ENCODE peak calls at places on chromosomes 7 and 10, in five cellular contexts. P is pancreas, X is GM10248, K is fibroblast of mammary gland, J is HFFc6. U is an unnamed sample.

GRCh38 chr7:22094413-22095304 is 149.0 kb upstream of the CDCA7L start:
- DNase-seq in P (no peak), X (no peak), K (peak), J (peak), U (no peak)

GRCh38 chr7:102891693-102892261 is 21.0 kb upstream of the LRRC17 start:
- DNase-seq in P (no peak), X (no peak), K (peak), J (peak), U (no peak)

GRCh38 chr7:33841031-33841430 is 64.3 kb upstream of the BMPER start:
- DNase-seq in P (no peak), X (no peak), K (no peak), J (no peak), U (no peak)

GRCh38 chr10:8183241-8183704 is 128.8 kb downstream of the GATA3 start:
- DNase-seq in P (no peak), X (no peak), K (no peak), J (no peak), U (no peak)

GRCh38 chr10:62627985-62628384 is 176.5 kb upstream of the ADO start:
- DNase-seq in P (no peak), X (no peak), K (no peak), J (no peak), U (no peak)

GRCh38 chr10:42482411-42482810 is 156.0 kb downstream of the ZNF33B start:
- DNase-seq in P (no peak), X (no peak), K (peak), J (peak), U (no peak)

GRCh38 chr10:119896061-119896655 is 3.6 kb downstream of the SEC23IP start:
- DNase-seq in P (peak), X (no peak), K (peak), J (peak), U (no peak)

GRCh38 chr7:141533149-141533949 is 17.9 kb upstream of the AGK start:
- DNase-seq in P (peak), X (peak), K (peak), J (peak), U (peak)

GRCh38 chr10:114704720-114705119 is 46.6 kb upstream of the ABLIM1 start:
- DNase-seq in P (no peak), X (no peak), K (no peak), J (no peak), U (no peak)

GRCh38 chr10:31526681-31527080 is 207.7 kb downstream of the ZEB1 start:
- DNase-seq in P (no peak), X (no peak), K (peak), J (no peak), U (no peak)

GRCh38 chr10:85741626-85742300 is 624.8 kb downstream of the GRID1 start:
- DNase-seq in P (no peak), X (peak), K (no peak), J (no peak), U (no peak)

GRCh38 chr7:8365499-8366110 is 67.8 kb upstream of the NXPH1 start:
- DNase-seq in P (no peak), X (no peak), K (no peak), J (peak), U (no peak)

GRCh38 chr10:79070611-79071534 is 2.1 kb downstream of the ZMIZ1 start:
- DNase-seq in P (peak), X (no peak), K (peak), J (peak), U (peak)

GRCh38 chr10:44774676-44775401 is 136.3 kb upstream of the TMEM72 start:
- DNase-seq in P (peak), X (no peak), K (no peak), J (peak), U (no peak)

GRCh38 chr7:1845536-1846311 is 175.6 kb downstream of the ELFN1 start:
- DNase-seq in P (no peak), X (no peak), K (no peak), J (no peak), U (no peak)

GRCh38 chr10:90560331-90560730 is 297.5 kb downstream of the HTR7 start:
- DNase-seq in P (no peak), X (no peak), K (no peak), J (no peak), U (no peak)

GRCh38 chr10:58400609-58401008 is 15.4 kb downstream of the TFAM start:
- DNase-seq in P (no peak), X (no peak), K (peak), J (peak), U (no peak)

GRCh38 chr10:123515661-123516060 is 150.5 kb upstream of the GPR26 start:
- DNase-seq in P (no peak), X (no peak), K (no peak), J (no peak), U (no peak)

GRCh38 chr10:93991596-93992284 is 2.0 kb upstream of the PLCE1 start:
- DNase-seq in P (peak), X (no peak), K (peak), J (peak), U (peak)

GRCh38 chr7:91239171-91239604 is 25.0 kb upstream of the FZD1 start:
- DNase-seq in P (no peak), X (no peak), K (peak), J (peak), U (no peak)

GRCh38 chr7:132575336-132575986 is 809 bp downstream of the PLXNA4 start:
- DNase-seq in P (no peak), X (peak), K (peak), J (peak), U (peak)

GRCh38 chr7:100553032-100553431 is 14.0 kb downstream of the AGFG2 start:
- DNase-seq in P (no peak), X (no peak), K (no peak), J (no peak), U (no peak)

GRCh38 chr7:19448091-19448490 is 260.7 kb downstream of the POLR1F start:
- DNase-seq in P (no peak), X (no peak), K (no peak), J (no peak), U (no peak)

GRCh38 chr10:3807221-3807927 is 22.4 kb upstream of the KLF6 start:
- DNase-seq in P (no peak), X (no peak), K (no peak), J (no peak), U (no peak)

GRCh38 chr7:150665075-150665794 is 20.3 kb upstream of the GIMAP2 start:
- DNase-seq in P (no peak), X (no peak), K (no peak), J (no peak), U (no peak)

GRCh38 chr10:113049881-113050280 is 99.8 kb downstream of the TCF7L2 start:
- DNase-seq in P (no peak), X (no peak), K (no peak), J (no peak), U (no peak)

GRCh38 chr7:151006590-151007300 is 15.9 kb downstream of the NOS3 start:
- DNase-seq in P (no peak), X (no peak), K (no peak), J (no peak), U (no peak)

GRCh38 chr10:66804911-66805310 is 120.9 kb upstream of the LRRTM3 start:
- DNase-seq in P (no peak), X (no peak), K (no peak), J (no peak), U (no peak)

GRCh38 chr10:12958546-12959110 is 42.9 kb downstream of the CCDC3 start:
- DNase-seq in P (no peak), X (no peak), K (no peak), J (no peak), U (no peak)

GRCh38 chr7:116734736-116735135 is 62.7 kb downstream of the MET start:
- DNase-seq in P (no peak), X (no peak), K (no peak), J (no peak), U (no peak)

GRCh38 chr7:36266683-36267082 is 113.6 kb downstream of the EEPD1 start:
- DNase-seq in P (no peak), X (no peak), K (no peak), J (no peak), U (no peak)

GRCh38 chr10:52738951-52739350 is 33.6 kb downstream of the MBL2 start:
- DNase-seq in P (no peak), X (no peak), K (no peak), J (no peak), U (no peak)

GRCh38 chr10:13784067-13784466 is 197.3 kb downstream of the PRPF18 start:
- DNase-seq in P (no peak), X (peak), K (no peak), J (peak), U (no peak)

GRCh38 chr7:154231732-154232131 is 179.5 kb downstream of the DPP6 start:
- DNase-seq in P (no peak), X (no peak), K (no peak), J (no peak), U (peak)

GRCh38 chr10:112983444-112984056 is 33.5 kb downstream of the TCF7L2 start:
- DNase-seq in P (no peak), X (no peak), K (no peak), J (no peak), U (no peak)

GRCh38 chr7:25493811-25494366 is 265.6 kb upstream of the NPVF start:
- DNase-seq in P (no peak), X (no peak), K (no peak), J (no peak), U (no peak)

GRCh38 chr7:101137651-101138148 is 10.8 kb downstream of the SERPINE1 start:
- DNase-seq in P (no peak), X (no peak), K (no peak), J (no peak), U (no peak)

GRCh38 chr7:105389090-105389650 is 449 bp upstream of the SRPK2 start:
- DNase-seq in P (peak), X (no peak), K (peak), J (peak), U (no peak)

GRCh38 chr10:5985029-5985428 is 7.7 kb upstream of the IL15RA start:
- DNase-seq in P (no peak), X (no peak), K (no peak), J (no peak), U (no peak)

GRCh38 chr7:35691827-35692307 is 3.1 kb downstream of the HERPUD2 start:
- DNase-seq in P (no peak), X (peak), K (peak), J (no peak), U (no peak)

GRCh38 chr10:29949411-29950011 is 109.9 kb downstream of the JCAD start:
- DNase-seq in P (no peak), X (no peak), K (peak), J (peak), U (no peak)

GRCh38 chr10:29946614-29946952 is 112.8 kb downstream of the JCAD start:
- DNase-seq in P (no peak), X (no peak), K (no peak), J (no peak), U (no peak)

GRCh38 chr10:29946953-29947700 is 112.3 kb downstream of the JCAD start:
- DNase-seq in P (peak), X (no peak), K (peak), J (peak), U (no peak)

GRCh38 chr10:29948971-29949370 is 110.4 kb downstream of the JCAD start:
- DNase-seq in P (peak), X (no peak), K (no peak), J (peak), U (no peak)

GRCh38 chr10:29947701-29948060 is 111.7 kb downstream of the JCAD start:
- DNase-seq in P (no peak), X (no peak), K (peak), J (no peak), U (no peak)
- TF ChIP-seq CTCF in P (no peak), X (no peak), K (peak), J (peak), U (no peak)

GRCh38 chr7:16564909-16565426 is 38.3 kb downstream of the LRRC72 start:
- DNase-seq in P (no peak), X (peak), K (peak), J (peak), U (no peak)
- TF ChIP-seq CTCF in P (peak), X (peak), K (peak), J (peak), U (peak)

GRCh38 chr10:129787557-129787956 is 176.5 kb downstream of the EBF3 start:
- DNase-seq in P (no peak), X (no peak), K (no peak), J (no peak), U (no peak)

GRCh38 chr10:129784891-129785290 is 179.2 kb downstream of the EBF3 start:
- DNase-seq in P (no peak), X (no peak), K (no peak), J (no peak), U (no peak)

GRCh38 chr10:129785536-129785981 is 178.5 kb downstream of the EBF3 start:
- DNase-seq in P (no peak), X (no peak), K (no peak), J (no peak), U (no peak)

GRCh38 chr10:129784286-129784685 is 179.8 kb downstream of the EBF3 start:
- DNase-seq in P (no peak), X (no peak), K (no peak), J (no peak), U (no peak)

DNA sequence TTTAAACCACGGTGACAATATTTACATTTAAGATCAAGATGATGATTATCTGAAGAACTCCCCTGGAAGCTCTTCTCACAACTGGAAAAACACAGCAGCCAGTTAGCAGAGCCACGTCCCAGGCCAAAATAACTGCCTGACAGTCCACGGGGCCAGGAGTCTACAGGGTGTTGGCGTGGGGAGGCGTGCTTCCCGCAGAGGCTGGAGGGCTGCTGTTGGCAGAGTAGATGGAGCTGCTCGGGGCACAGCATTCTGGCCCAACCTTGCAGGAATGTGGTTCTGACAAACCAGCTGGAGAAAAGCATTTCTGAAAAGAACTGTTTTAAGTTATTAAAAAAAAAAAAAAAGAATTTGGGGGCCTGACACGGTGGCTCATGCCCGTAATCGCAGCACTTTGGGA is 177.9 kb downstream of the EBF3 start:
- DNase-seq in P (no peak), X (no peak), K (no peak), J (no peak), U (no peak)
- TF ChIP-seq CTCF in P (no peak), X (no peak), K (no peak), J (no peak), U (no peak)

GRCh38 chr10:56346845-56347415 is 14.1 kb downstream of the ZWINT start:
- DNase-seq in P (no peak), X (no peak), K (no peak), J (no peak), U (no peak)

GRCh38 chr10:56351909-56352630 is 9.0 kb downstream of the ZWINT start:
- DNase-seq in P (no peak), X (no peak), K (no peak), J (no peak), U (no peak)

GRCh38 chr10:56348101-56348500 is 13.0 kb downstream of the ZWINT start:
- DNase-seq in P (no peak), X (no peak), K (no peak), J (no peak), U (no peak)

GRCh38 chr10:56349611-56350010 is 11.4 kb downstream of the ZWINT start:
- DNase-seq in P (no peak), X (no peak), K (no peak), J (no peak), U (no peak)
- TF ChIP-seq CTCF in P (no peak), X (peak), K (no peak), J (peak), U (peak)

GRCh38 chr10:34731885-34732701 is 83.0 kb downstream of the PARD3 start:
- DNase-seq in P (no peak), X (no peak), K (peak), J (peak), U (no peak)

GRCh38 chr10:34730726-34731125 is 84.4 kb downstream of the PARD3 start:
- DNase-seq in P (no peak), X (no peak), K (no peak), J (no peak), U (no peak)

GRCh38 chr10:34731213-34731612 is 83.9 kb downstream of the PARD3 start:
- DNase-seq in P (no peak), X (no peak), K (no peak), J (no peak), U (no peak)

GRCh38 chr10:34734918-34735317 is 80.2 kb downstream of the PARD3 start:
- DNase-seq in P (no peak), X (no peak), K (no peak), J (no peak), U (no peak)

GRCh38 chr10:34732926-34733325 is 82.2 kb downstream of the PARD3 start:
- DNase-seq in P (no peak), X (no peak), K (peak), J (no peak), U (no peak)
- TF ChIP-seq CTCF in P (no peak), X (peak), K (peak), J (peak), U (peak)

U was measured in neural crest cell.